ENCODE peak calls at places on chromosomes 6 and 20, in four cellular contexts. B, Z, M and K are unnamed samples.

GRCh38 chr20:6562111-6562510 is 205.4 kb upstream of the BMP2 start:
- DNase-seq in B (no peak), Z (peak; percentile 88), M (no peak), K (no peak)

GRCh38 chr20:45972500-45973183 is 639 bp upstream of the ZNF335 start:
- DNase-seq in B (no peak), Z (no peak), M (no peak), K (no peak)

GRCh38 chr6:127921982-127922381 is 21.1 kb upstream of the THEMIS start:
- DNase-seq in B (no peak), Z (no peak), M (no peak), K (no peak)

GRCh38 chr6:47264775-47265184 is 44.9 kb downstream of the TNFRSF21 start:
- DNase-seq in B (no peak), Z (no peak), M (no peak), K (no peak)

GRCh38 chr20:37703338-37703660 is 9.5 kb downstream of the CTNNBL1 start:
- DNase-seq in B (no peak), Z (no peak), M (no peak), K (no peak)

GRCh38 chr20:20452254-20452676 is 84.4 kb downstream of the INSM1 start:
- DNase-seq in B (peak; percentile 85), Z (peak; percentile 78), M (peak; percentile 80), K (peak; percentile 41)

GRCh38 chr6:6002809-6003333 is 3.9 kb downstream of the NRN1 start:
- DNase-seq in B (no peak), Z (no peak), M (peak; percentile 54), K (no peak)

GRCh38 chr6:121549741-121550140 is 114.3 kb downstream of the GJA1 start:
- DNase-seq in B (no peak), Z (peak; percentile 96), M (no peak), K (no peak)

GRCh38 chr6:138571585-138572199 is 72.4 kb upstream of the NHSL1 start:
- DNase-seq in B (no peak), Z (peak; percentile 12), M (no peak), K (no peak)

GRCh38 chr6:122401104-122401503 is 1.7 kb downstream of the HSF2 start:
- DNase-seq in B (no peak), Z (no peak), M (no peak), K (no peak)

GRCh38 chr6:107823047-107823557 is 1.0 kb downstream of the SCML4 start:
- DNase-seq in B (no peak), Z (no peak), M (no peak), K (no peak)

GRCh38 chr6:101961357-101961756 is 567.8 kb downstream of the GRIK2 start:
- DNase-seq in B (no peak), Z (no peak), M (peak; percentile 2), K (no peak)

GRCh38 chr6:24961852-24962251 is 26.1 kb upstream of the RIPOR2 start:
- DNase-seq in B (no peak), Z (no peak), M (no peak), K (no peak)

GRCh38 chr6:72413884-72414283 is 208.0 kb upstream of the KCNQ5 start:
- DNase-seq in B (no peak), Z (peak; percentile 76), M (no peak), K (no peak)

GRCh38 chr6:154386848-154387717 is 30.5 kb upstream of the IPCEF1 start:
- DNase-seq in B (no peak), Z (peak; percentile 97), M (no peak), K (no peak)

GRCh38 chr6:84082693-84083265 is 49.2 kb downstream of the MRAP2 start:
- DNase-seq in B (no peak), Z (no peak), M (peak; percentile 67), K (no peak)

GRCh38 chr6:162963861-162964260 is 236.1 kb downstream of the PACRG start:
- DNase-seq in B (no peak), Z (no peak), M (no peak), K (no peak)

GRCh38 chr6:42452171-42453026 is 673 bp upstream of the TRERF1 start:
- DNase-seq in B (peak; percentile 87), Z (peak; percentile 76), M (peak; percentile 95), K (no peak)

GRCh38 chr6:11653028-11653583 is 115.6 kb downstream of the TMEM170B start:
- DNase-seq in B (no peak), Z (peak; percentile 97), M (peak; percentile 99), K (peak; percentile 29)

GRCh38 chr20:50737352-50737751 is 6.0 kb downstream of the PARD6B start:
- DNase-seq in B (peak; percentile 73), Z (no peak), M (peak; percentile 95), K (peak; percentile 39)

GRCh38 chr6:50145125-50145524 is 95.4 kb upstream of the DEFB112 start:
- DNase-seq in B (no peak), Z (peak; percentile 15), M (peak; percentile 15), K (no peak)

GRCh38 chr6:99446076-99446475 is 21.0 kb upstream of the PNISR start:
- DNase-seq in B (no peak), Z (no peak), M (no peak), K (no peak)

GRCh38 chr6:15044948-15045347 is 200.9 kb upstream of the JARID2 start:
- DNase-seq in B (no peak), Z (no peak), M (no peak), K (no peak)
- H3K56ac ChIP-seq in B (no peak overlapping the region), Z (no peak overlapping the region), M (no peak overlapping the region), K (no peak overlapping the region)

GRCh38 chr20:4202441-4202840 is 187.1 kb upstream of the RNF24 start:
- DNase-seq in B (no peak), Z (no peak), M (no peak), K (no peak)
- H3K56ac ChIP-seq in B (no peak overlapping the region), Z (no peak overlapping the region), M (no peak overlapping the region), K (no peak overlapping the region)

DNA sequence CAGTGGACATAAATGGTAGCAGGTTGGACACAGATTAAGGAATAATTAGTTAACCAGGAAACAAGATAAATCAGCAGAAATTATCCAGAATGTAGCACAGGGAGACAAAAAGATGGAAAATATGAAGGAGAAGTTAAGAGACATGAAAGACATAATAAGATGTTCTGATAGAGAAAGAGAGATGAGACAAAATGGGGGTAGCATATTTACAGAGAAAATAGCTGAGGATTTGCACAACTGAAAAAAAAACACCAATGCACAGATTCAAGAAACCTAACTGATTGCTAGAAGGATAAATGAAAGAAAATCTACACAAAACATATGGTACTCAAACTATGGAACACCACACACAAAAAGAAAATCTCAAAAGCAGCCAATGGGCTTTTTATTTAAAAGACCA is 34.6 kb upstream of the TBC1D22B start:
- DNase-seq in B (no peak), Z (no peak), M (no peak), K (no peak)
- H3K56ac ChIP-seq in B (no peak overlapping the region), Z (no peak overlapping the region), M (no peak overlapping the region), K (no peak overlapping the region)

DNA sequence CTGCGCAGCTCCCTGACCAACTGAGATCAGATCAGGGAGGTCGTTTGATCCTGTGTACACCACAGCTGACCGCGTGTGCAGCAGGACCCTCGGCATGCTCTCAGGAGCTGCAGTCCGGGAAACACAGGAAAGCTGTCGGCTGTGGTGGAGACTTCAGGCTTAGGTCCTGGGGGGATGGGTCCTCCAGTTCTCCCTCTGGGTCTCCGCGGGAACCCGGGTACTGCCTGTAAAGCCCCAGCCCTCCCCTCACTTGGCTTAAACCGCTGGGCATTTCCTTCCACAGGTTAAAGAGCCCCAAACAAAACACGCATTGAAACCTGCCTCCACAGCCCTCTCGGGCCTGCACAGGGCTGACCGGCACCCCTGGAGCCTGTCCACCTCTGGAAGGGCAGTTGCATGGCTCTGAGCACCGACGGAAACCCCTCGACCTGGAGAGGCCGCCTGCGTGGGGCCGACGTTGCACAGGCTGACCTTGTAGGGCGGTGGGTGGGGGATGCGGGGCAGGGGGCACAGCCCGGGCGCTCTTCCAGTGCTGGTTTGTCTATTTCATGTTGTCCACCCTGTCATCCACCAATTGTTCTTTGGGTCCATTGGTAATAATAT is 59.1 kb downstream of the DACT2 start:
- DNase-seq in B (no peak), Z (no peak), M (no peak), K (no peak)
- H3K56ac ChIP-seq in B (no peak overlapping the region), Z (no peak overlapping the region), M (no peak overlapping the region), K (no peak overlapping the region)

GRCh38 chr6:114863610-114864009 is 520.8 kb upstream of the HS3ST5 start:
- DNase-seq in B (no peak), Z (no peak), M (no peak), K (no peak)

GRCh38 chr6:114862809-114863208 is 520.0 kb upstream of the HS3ST5 start:
- DNase-seq in B (no peak), Z (no peak), M (no peak), K (no peak)

GRCh38 chr6:114862064-114862463 is 519.2 kb upstream of the HS3ST5 start:
- DNase-seq in B (no peak), Z (no peak), M (no peak), K (no peak)
- H3K56ac ChIP-seq in B (no peak overlapping the region), Z (no peak overlapping the region), M (no peak overlapping the region), K (no peak overlapping the region)

DNA sequence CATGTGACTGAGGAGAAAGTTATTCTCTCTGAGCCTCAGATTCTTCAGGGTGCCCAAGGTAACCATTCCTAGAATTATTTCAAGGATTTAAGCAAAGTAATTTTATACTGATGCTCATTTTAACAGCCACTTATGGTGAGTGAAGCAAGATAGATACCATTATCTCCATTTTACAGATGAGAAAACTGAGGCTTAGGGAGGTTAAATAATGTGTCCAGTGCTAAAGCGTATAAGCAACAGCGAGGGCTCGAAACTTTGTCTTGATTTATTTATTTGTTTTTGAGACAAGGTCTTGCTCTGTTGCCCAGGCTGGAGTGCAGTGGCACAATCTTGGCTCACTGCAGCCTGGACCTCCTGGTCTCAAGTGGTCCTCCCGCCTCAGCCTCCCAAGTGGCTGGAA is 53.6 kb downstream of the FOXF2 start:
- DNase-seq in B (no peak), Z (no peak), M (no peak), K (no peak)
- H3K56ac ChIP-seq in B (no peak overlapping the region), Z (no peak overlapping the region), M (no peak overlapping the region), K (no peak overlapping the region)

GRCh38 chr6:88670369-88670768 is 293.0 kb downstream of the RNGTT start:
- DNase-seq in B (no peak), Z (no peak), M (peak; percentile 9), K (no peak)
- H3K56ac ChIP-seq in B (no peak overlapping the region), Z (no peak overlapping the region), M (no peak overlapping the region), K (no peak overlapping the region)

GRCh38 chr20:11271319-11271718 is 597.5 kb upstream of the JAG1 start:
- DNase-seq in B (peak; percentile 79), Z (no peak), M (peak; percentile 85), K (peak; percentile 66)
- H3K56ac ChIP-seq in B (no peak overlapping the region), Z (no peak overlapping the region), M (no peak overlapping the region), K (no peak overlapping the region)

DNA sequence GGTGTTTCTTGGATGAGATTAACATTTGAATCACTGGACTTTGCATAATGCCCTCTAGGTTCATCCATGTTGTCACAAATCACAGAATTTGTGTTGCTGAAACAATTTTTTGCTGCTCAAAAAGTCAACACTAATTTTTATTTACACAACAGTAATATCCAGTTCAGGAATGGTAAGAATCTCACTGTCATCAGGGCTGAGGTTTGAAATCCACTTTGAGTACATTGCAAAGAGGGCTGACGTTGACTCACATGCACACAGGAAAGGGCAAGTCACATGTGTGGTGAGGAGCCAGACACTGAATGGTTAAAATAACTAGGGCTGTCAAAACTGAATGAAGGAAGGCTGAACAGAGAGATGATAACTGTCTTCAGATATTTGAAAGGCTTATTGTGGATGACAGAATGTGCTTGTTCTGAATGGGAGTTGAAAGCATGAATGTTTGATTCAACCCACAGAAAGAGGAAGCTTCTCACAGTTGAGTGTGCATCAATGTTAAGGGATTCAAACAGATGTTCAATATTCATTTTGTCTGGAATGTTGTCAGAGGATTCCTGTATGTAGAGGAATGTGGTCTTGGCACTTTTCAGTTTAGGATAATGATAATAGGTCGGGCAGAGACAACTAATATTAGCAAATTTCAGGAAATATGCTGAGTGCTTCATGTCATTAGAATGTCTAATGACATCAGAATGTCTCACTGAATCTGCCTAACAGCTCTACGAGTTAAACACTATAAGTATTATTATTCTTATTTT is 3.6 kb upstream of the ADGRG6 start:
- DNase-seq in B (no peak), Z (peak; percentile 85), M (no peak), K (no peak)
- H3K56ac ChIP-seq in B (no peak overlapping the region), Z (no peak overlapping the region), M (no peak overlapping the region), K (no peak overlapping the region)